ENCODE peak calls at places on chromosomes 2 and 18, in ten cellular contexts. L, W, Y, I, K, V, F, C, T and G are unnamed samples. For H3K36me3, the result is how much of the 10 kb centered on the place peaks cover.

GRCh38 chr18:50331691-50332090 is 43.2 kb upstream of the SKA1 start:
- DNase-seq in L (no peak), W (no peak), Y (no peak), I (no peak), K (no peak), V (no peak), F (no peak), C (no peak), T (no peak), G (no peak)

GRCh38 chr2:58644992-58645391 is 403.9 kb upstream of the FANCL start:
- DNase-seq in L (no peak), W (no peak), Y (no peak), I (no peak), K (no peak), V (no peak), F (no peak), C (no peak), T (no peak), G (no peak)

GRCh38 chr2:225670111-225670974 is 270.8 kb downstream of the NYAP2 start:
- DNase-seq in L (no peak), W (no peak), Y (no peak), I (no peak), K (no peak), V (no peak), F (no peak), C (peak), T (peak), G (no peak)

GRCh38 chr18:59232309-59233016 is 12.5 kb downstream of the GRP start:
- DNase-seq in L (no peak), W (no peak), Y (no peak), I (no peak), K (no peak), V (no peak), F (no peak), C (no peak), T (no peak), G (no peak)

GRCh38 chr2:70113396-70114100 is 26.3 kb downstream of the PCBP1 start:
- DNase-seq in L (no peak), W (no peak), Y (no peak), I (no peak), K (no peak), V (no peak), F (no peak), C (no peak), T (no peak), G (no peak)

GRCh38 chr2:9095690-9096089 is 92.2 kb upstream of the MBOAT2 start:
- DNase-seq in L (no peak), W (peak), Y (peak), I (no peak), K (peak), V (no peak), F (peak), C (no peak), T (peak), G (no peak)

GRCh38 chr2:150609831-150610582 is 122.5 kb upstream of the RND3 start:
- DNase-seq in L (no peak), W (no peak), Y (no peak), I (no peak), K (no peak), V (no peak), F (no peak), C (no peak), T (peak), G (no peak)

GRCh38 chr2:226893206-226893605 is 57.4 kb downstream of the RHBDD1 start:
- DNase-seq in L (no peak), W (no peak), Y (no peak), I (no peak), K (no peak), V (no peak), F (no peak), C (no peak), T (peak), G (no peak)

GRCh38 chr2:219434718-219435525 is at the start of gene SPEG:
- DNase-seq in L (no peak), W (no peak), Y (peak), I (no peak), K (no peak), V (no peak), F (peak), C (no peak), T (no peak), G (no peak)

GRCh38 chr2:233821196-233821595 is 33.1 kb downstream of the HJURP start:
- DNase-seq in L (no peak), W (no peak), Y (no peak), I (no peak), K (no peak), V (no peak), F (no peak), C (no peak), T (no peak), G (no peak)

GRCh38 chr18:34001376-34001775 is 223.3 kb downstream of the NOL4 start:
- DNase-seq in L (no peak), W (peak), Y (no peak), I (no peak), K (peak), V (no peak), F (no peak), C (no peak), T (no peak), G (no peak)

GRCh38 chr18:51593931-51594330 is 396.4 kb upstream of the MEX3C start:
- DNase-seq in L (no peak), W (no peak), Y (no peak), I (no peak), K (no peak), V (no peak), F (no peak), C (no peak), T (no peak), G (no peak)

DNA sequence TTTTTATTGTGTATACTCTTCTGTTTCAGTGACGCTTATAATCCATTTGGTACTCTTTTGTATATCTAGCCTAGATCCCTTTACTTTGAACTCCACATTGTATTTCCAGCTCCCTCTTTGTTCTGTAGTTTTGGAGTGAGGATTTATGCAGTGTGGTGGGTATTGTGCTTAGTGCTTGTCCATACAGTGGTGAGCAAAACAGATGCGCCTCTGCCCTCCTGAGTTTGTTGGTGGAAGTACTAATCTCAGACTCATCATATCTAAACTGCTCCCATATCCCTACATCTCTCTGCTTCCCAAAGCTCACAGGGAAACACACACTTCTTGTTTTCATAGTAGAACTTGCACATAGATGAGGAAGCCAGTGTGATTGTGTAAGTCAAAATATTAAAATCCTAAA is 12.1 kb downstream of the PTCD3 start:
- DNase-seq in L (no peak), W (no peak), Y (no peak), I (no peak), K (no peak), V (no peak), F (no peak), C (no peak), T (no peak), G (no peak)
- H3K36me3 ChIP-seq in L (half or more), W (half or more), Y (under half), I (half or more), K (under half), V (under half), F (half or more), C (half or more), T (half or more), G (half or more)

DNA sequence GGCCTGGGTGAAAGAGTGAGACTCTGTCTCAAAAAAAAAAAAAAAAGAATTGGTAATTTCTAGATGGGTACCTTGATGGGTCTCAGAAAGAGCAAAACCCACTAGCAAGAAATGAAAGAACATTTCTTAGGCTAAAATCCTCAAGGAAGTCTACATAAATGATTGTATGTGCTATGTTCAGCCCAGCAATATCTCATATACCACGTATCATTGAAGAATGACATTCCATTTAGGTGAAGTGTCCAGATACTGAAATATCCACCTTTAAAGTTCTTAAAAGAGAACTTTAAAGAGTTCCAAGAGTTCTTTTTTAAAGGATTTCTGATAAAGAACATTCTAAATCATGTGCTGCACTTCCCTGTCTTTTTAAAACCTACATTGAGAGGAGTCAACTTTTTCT is 19.2 kb downstream of the NRP2 start:
- DNase-seq in L (no peak), W (no peak), Y (no peak), I (no peak), K (no peak), V (no peak), F (no peak), C (no peak), T (peak), G (no peak)
- H3K36me3 ChIP-seq in L (under half), W (under half), Y (under half), I (under half), K (under half), V (under half), F (under half), C (under half), T (under half), G (under half)

DNA sequence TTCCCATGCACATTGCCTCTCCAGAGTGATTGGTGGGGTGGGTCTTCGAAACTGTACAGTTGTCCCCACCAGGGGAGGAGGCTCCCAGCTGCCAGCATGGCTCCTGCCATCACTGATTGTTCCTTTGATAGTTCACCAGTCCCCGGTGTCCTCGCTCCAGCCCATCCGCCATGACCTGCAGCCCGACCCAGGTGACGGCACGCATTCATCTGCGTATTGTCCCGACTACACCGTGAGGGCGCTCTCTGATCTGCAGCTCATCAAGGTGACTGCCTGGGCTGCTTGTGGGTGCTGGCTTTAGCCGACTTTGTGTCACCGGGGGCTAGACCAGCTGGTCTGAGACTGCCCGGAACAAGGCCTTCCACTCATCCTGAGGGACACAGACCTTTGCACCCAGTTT is 12.4 kb downstream of the CNNM3 start:
- DNase-seq in L (no peak), W (no peak), Y (no peak), I (no peak), K (no peak), V (no peak), F (no peak), C (no peak), T (no peak), G (no peak)
- H3K36me3 ChIP-seq in L (half or more), W (half or more), Y (under half), I (half or more), K (under half), V (under half), F (half or more), C (half or more), T (under half), G (half or more)

GRCh38 chr2:25234756-25235155 is 66.4 kb upstream of the POMC start:
- DNase-seq in L (no peak), W (no peak), Y (no peak), I (no peak), K (no peak), V (no peak), F (peak), C (no peak), T (no peak), G (no peak)
- H3K36me3 ChIP-seq in L (under half), W (under half), Y (under half), I (half or more), K (under half), V (under half), F (under half), C (half or more), T (half or more), G (half or more)

GRCh38 chr2:200476836-200477235 is 33.0 kb downstream of the KCTD18 start:
- DNase-seq in L (no peak), W (no peak), Y (no peak), I (no peak), K (no peak), V (no peak), F (no peak), C (no peak), T (no peak), G (no peak)
- H3K36me3 ChIP-seq in L (under half), W (under half), Y (under half), I (half or more), K (under half), V (under half), F (under half), C (under half), T (under half), G (under half)

GRCh38 chr2:113202305-113203216 is 28.8 kb downstream of the PSD4 start:
- DNase-seq in L (no peak), W (no peak), Y (no peak), I (no peak), K (no peak), V (no peak), F (peak), C (no peak), T (no peak), G (no peak)
- H3K36me3 ChIP-seq in L (under half), W (under half), Y (under half), I (under half), K (under half), V (under half), F (under half), C (under half), T (under half), G (under half)

GRCh38 chr18:179499-179898 is 21.1 kb downstream of the USP14 start:
- DNase-seq in L (no peak), W (no peak), Y (no peak), I (no peak), K (no peak), V (no peak), F (no peak), C (no peak), T (no peak), G (no peak)
- H3K36me3 ChIP-seq in L (under half), W (under half), Y (under half), I (under half), K (under half), V (under half), F (under half), C (under half), T (under half), G (under half)

DNA sequence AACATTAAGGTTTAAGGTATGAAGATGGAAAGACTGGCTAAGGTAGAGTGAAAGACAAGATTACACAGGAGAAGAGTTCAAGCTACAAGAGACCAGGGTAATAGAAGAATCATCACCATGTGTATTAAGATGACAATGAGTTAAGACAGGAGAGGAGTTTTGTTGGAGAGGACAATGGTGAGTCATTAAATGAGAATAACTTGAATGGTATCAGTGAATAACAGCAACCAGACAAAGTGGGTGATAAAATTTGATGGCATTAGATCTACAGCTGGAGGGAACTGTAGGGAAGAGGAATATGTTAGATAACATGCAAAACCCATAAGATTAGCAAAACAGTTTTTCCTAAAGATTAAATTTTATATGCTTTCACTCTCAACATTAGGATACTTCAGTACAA is 18.8 kb upstream of the ENOSF1 start:
- DNase-seq in L (no peak), W (no peak), Y (no peak), I (no peak), K (no peak), V (no peak), F (no peak), C (no peak), T (peak), G (no peak)
- H3K36me3 ChIP-seq in L (under half), W (under half), Y (under half), I (under half), K (under half), V (under half), F (under half), C (under half), T (under half), G (under half)

GRCh38 chr2:10440736-10441135 is 7.4 kb downstream of the ODC1 start:
- DNase-seq in L (no peak), W (no peak), Y (no peak), I (no peak), K (no peak), V (no peak), F (no peak), C (no peak), T (no peak), G (no peak)
- H3K36me3 ChIP-seq in L (half or more), W (under half), Y (under half), I (half or more), K (under half), V (under half), F (half or more), C (half or more), T (under half), G (half or more)

GRCh38 chr2:37211939-37212338 is 15.6 kb downstream of the CEBPZOS start:
- DNase-seq in L (no peak), W (no peak), Y (no peak), I (no peak), K (no peak), V (no peak), F (no peak), C (no peak), T (peak), G (no peak)
- H3K36me3 ChIP-seq in L (half or more), W (half or more), Y (under half), I (half or more), K (under half), V (under half), F (half or more), C (half or more), T (under half), G (half or more)